ENCODE peak calls at places on chromosomes 3 and 15, in eight cellular contexts. One of them, this sample, is unnamed.

GRCh38 chr15:77027697-77028450 is 32.9 kb downstream of the PSTPIP1 start:
- DNase-seq in HFF-Myc: no peak
- DNase-seq in body of pancreas: peak
- DNase-seq in choroid plexus epithelial cell: no peak
- DNase-seq in CD8-positive, alpha-beta memory T cell: no peak
- DNase-seq in ELR: no peak
- DNase-seq in stimulated activated CD8-positive, alpha-beta memory T cell treated with anti-CD3 and anti-CD28 coated beads, Interleukin-7, amount 100 ng/mL, for 24 hours: no peak
- DNase-seq in NCI-H524: no peak
- DNase-seq in this sample: no peak

GRCh38 chr15:85955501-85956391 is 123.9 kb upstream of the AGBL1 start:
- DNase-seq in ELR: no peak
- DNase-seq in NCI-H524: no peak
- DNase-seq in CD8-positive, alpha-beta memory T cell: no peak
- DNase-seq in body of pancreas: no peak
- DNase-seq in choroid plexus epithelial cell: no peak
- DNase-seq in HFF-Myc: no peak
- DNase-seq in stimulated activated CD8-positive, alpha-beta memory T cell treated with anti-CD3 and anti-CD28 coated beads, Interleukin-7, amount 100 ng/mL, for 24 hours: no peak
- DNase-seq in this sample: no peak

GRCh38 chr15:29704950-29705597 is 117.2 kb downstream of the TJP1 start:
- DNase-seq in body of pancreas: no peak
- DNase-seq in CD8-positive, alpha-beta memory T cell: no peak
- DNase-seq in ELR: no peak
- DNase-seq in choroid plexus epithelial cell: no peak
- DNase-seq in NCI-H524: peak
- DNase-seq in stimulated activated CD8-positive, alpha-beta memory T cell treated with anti-CD3 and anti-CD28 coated beads, Interleukin-7, amount 100 ng/mL, for 24 hours: no peak
- DNase-seq in HFF-Myc: no peak
- DNase-seq in this sample: no peak

GRCh38 chr3:139299261-139300132 is 44.3 kb upstream of the MRPS22 start:
- DNase-seq in ELR: peak
- DNase-seq in body of pancreas: peak
- DNase-seq in choroid plexus epithelial cell: peak
- DNase-seq in CD8-positive, alpha-beta memory T cell: no peak
- DNase-seq in stimulated activated CD8-positive, alpha-beta memory T cell treated with anti-CD3 and anti-CD28 coated beads, Interleukin-7, amount 100 ng/mL, for 24 hours: no peak
- DNase-seq in NCI-H524: no peak
- DNase-seq in HFF-Myc: peak
- DNase-seq in this sample: no peak

GRCh38 chr3:192750201-192750600 is 22.9 kb upstream of the FGF12 start:
- DNase-seq in CD8-positive, alpha-beta memory T cell: no peak
- DNase-seq in choroid plexus epithelial cell: no peak
- DNase-seq in ELR: no peak
- DNase-seq in HFF-Myc: no peak
- DNase-seq in NCI-H524: no peak
- DNase-seq in body of pancreas: no peak
- DNase-seq in stimulated activated CD8-positive, alpha-beta memory T cell treated with anti-CD3 and anti-CD28 coated beads, Interleukin-7, amount 100 ng/mL, for 24 hours: no peak
- DNase-seq in this sample: no peak

GRCh38 chr3:190076601-190077444 is 43.9 kb downstream of the P3H2 start:
- DNase-seq in ELR: peak
- DNase-seq in choroid plexus epithelial cell: peak
- DNase-seq in CD8-positive, alpha-beta memory T cell: no peak
- DNase-seq in NCI-H524: peak
- DNase-seq in body of pancreas: peak
- DNase-seq in stimulated activated CD8-positive, alpha-beta memory T cell treated with anti-CD3 and anti-CD28 coated beads, Interleukin-7, amount 100 ng/mL, for 24 hours: no peak
- DNase-seq in HFF-Myc: peak
- DNase-seq in this sample: no peak

GRCh38 chr3:119620899-119621298 is 23.2 kb downstream of the PLA1A start:
- DNase-seq in CD8-positive, alpha-beta memory T cell: no peak
- DNase-seq in ELR: no peak
- DNase-seq in stimulated activated CD8-positive, alpha-beta memory T cell treated with anti-CD3 and anti-CD28 coated beads, Interleukin-7, amount 100 ng/mL, for 24 hours: no peak
- DNase-seq in NCI-H524: no peak
- DNase-seq in choroid plexus epithelial cell: no peak
- DNase-seq in HFF-Myc: no peak
- DNase-seq in body of pancreas: no peak
- DNase-seq in this sample: no peak

GRCh38 chr3:177150218-177150916 is 46.9 kb downstream of the TBL1XR1 start:
- DNase-seq in stimulated activated CD8-positive, alpha-beta memory T cell treated with anti-CD3 and anti-CD28 coated beads, Interleukin-7, amount 100 ng/mL, for 24 hours: no peak
- DNase-seq in CD8-positive, alpha-beta memory T cell: no peak
- DNase-seq in ELR: no peak
- DNase-seq in body of pancreas: no peak
- DNase-seq in NCI-H524: no peak
- DNase-seq in choroid plexus epithelial cell: peak
- DNase-seq in HFF-Myc: no peak
- DNase-seq in this sample: no peak

GRCh38 chr15:80174017-80174746 is 21.4 kb downstream of the FAH start:
- DNase-seq in choroid plexus epithelial cell: peak
- DNase-seq in stimulated activated CD8-positive, alpha-beta memory T cell treated with anti-CD3 and anti-CD28 coated beads, Interleukin-7, amount 100 ng/mL, for 24 hours: no peak
- DNase-seq in HFF-Myc: no peak
- DNase-seq in ELR: peak
- DNase-seq in NCI-H524: no peak
- DNase-seq in CD8-positive, alpha-beta memory T cell: no peak
- DNase-seq in body of pancreas: no peak
- DNase-seq in this sample: no peak

GRCh38 chr3:193085655-193086054 is 155.4 kb upstream of the PLAAT1 start:
- DNase-seq in body of pancreas: no peak
- DNase-seq in HFF-Myc: no peak
- DNase-seq in ELR: no peak
- DNase-seq in NCI-H524: no peak
- DNase-seq in stimulated activated CD8-positive, alpha-beta memory T cell treated with anti-CD3 and anti-CD28 coated beads, Interleukin-7, amount 100 ng/mL, for 24 hours: no peak
- DNase-seq in CD8-positive, alpha-beta memory T cell: no peak
- DNase-seq in choroid plexus epithelial cell: no peak
- DNase-seq in this sample: no peak

GRCh38 chr3:179961081-179962078 is 75.4 kb downstream of the PEX5L start:
- DNase-seq in NCI-H524: peak
- DNase-seq in body of pancreas: no peak
- DNase-seq in choroid plexus epithelial cell: no peak
- DNase-seq in CD8-positive, alpha-beta memory T cell: no peak
- DNase-seq in ELR: no peak
- DNase-seq in stimulated activated CD8-positive, alpha-beta memory T cell treated with anti-CD3 and anti-CD28 coated beads, Interleukin-7, amount 100 ng/mL, for 24 hours: no peak
- DNase-seq in HFF-Myc: no peak
- DNase-seq in this sample: peak

GRCh38 chr3:264394-265156 is 68.0 kb downstream of the CHL1 start:
- DNase-seq in NCI-H524: no peak
- DNase-seq in ELR: no peak
- DNase-seq in stimulated activated CD8-positive, alpha-beta memory T cell treated with anti-CD3 and anti-CD28 coated beads, Interleukin-7, amount 100 ng/mL, for 24 hours: no peak
- DNase-seq in choroid plexus epithelial cell: peak
- DNase-seq in body of pancreas: no peak
- DNase-seq in HFF-Myc: no peak
- DNase-seq in CD8-positive, alpha-beta memory T cell: no peak
- DNase-seq in this sample: peak

GRCh38 chr3:125261031-125261430 is 48.5 kb upstream of the SLC12A8 start:
- DNase-seq in NCI-H524: no peak
- DNase-seq in ELR: no peak
- DNase-seq in HFF-Myc: no peak
- DNase-seq in CD8-positive, alpha-beta memory T cell: no peak
- DNase-seq in choroid plexus epithelial cell: no peak
- DNase-seq in stimulated activated CD8-positive, alpha-beta memory T cell treated with anti-CD3 and anti-CD28 coated beads, Interleukin-7, amount 100 ng/mL, for 24 hours: no peak
- DNase-seq in body of pancreas: no peak
- DNase-seq in this sample: peak

GRCh38 chr3:27632431-27633223 is 89.5 kb downstream of the EOMES start:
- DNase-seq in HFF-Myc: no peak
- DNase-seq in ELR: peak
- DNase-seq in body of pancreas: peak
- DNase-seq in CD8-positive, alpha-beta memory T cell: peak
- DNase-seq in choroid plexus epithelial cell: peak
- DNase-seq in stimulated activated CD8-positive, alpha-beta memory T cell treated with anti-CD3 and anti-CD28 coated beads, Interleukin-7, amount 100 ng/mL, for 24 hours: no peak
- DNase-seq in NCI-H524: peak
- DNase-seq in this sample: peak

GRCh38 chr3:20380310-20380709 is 194.3 kb upstream of the SGO1 start:
- DNase-seq in choroid plexus epithelial cell: peak
- DNase-seq in ELR: no peak
- DNase-seq in body of pancreas: no peak
- DNase-seq in stimulated activated CD8-positive, alpha-beta memory T cell treated with anti-CD3 and anti-CD28 coated beads, Interleukin-7, amount 100 ng/mL, for 24 hours: no peak
- DNase-seq in CD8-positive, alpha-beta memory T cell: no peak
- DNase-seq in NCI-H524: no peak
- DNase-seq in HFF-Myc: no peak
- DNase-seq in this sample: no peak

GRCh38 chr15:66802087-66803001 is 100.3 kb downstream of the SMAD6 start:
- DNase-seq in body of pancreas: no peak
- DNase-seq in choroid plexus epithelial cell: peak
- DNase-seq in ELR: peak
- DNase-seq in CD8-positive, alpha-beta memory T cell: no peak
- DNase-seq in stimulated activated CD8-positive, alpha-beta memory T cell treated with anti-CD3 and anti-CD28 coated beads, Interleukin-7, amount 100 ng/mL, for 24 hours: no peak
- DNase-seq in HFF-Myc: peak
- DNase-seq in NCI-H524: no peak
- DNase-seq in this sample: no peak

GRCh38 chr15:44727462-44728231 is 8.7 kb upstream of the TRIM69 start:
- DNase-seq in stimulated activated CD8-positive, alpha-beta memory T cell treated with anti-CD3 and anti-CD28 coated beads, Interleukin-7, amount 100 ng/mL, for 24 hours: no peak
- DNase-seq in choroid plexus epithelial cell: no peak
- DNase-seq in ELR: no peak
- DNase-seq in NCI-H524: no peak
- DNase-seq in HFF-Myc: no peak
- DNase-seq in CD8-positive, alpha-beta memory T cell: no peak
- DNase-seq in body of pancreas: no peak
- DNase-seq in this sample: no peak

GRCh38 chr3:151011427-151011826 is 38.9 kb upstream of the CLRN1 start:
- DNase-seq in NCI-H524: peak
- DNase-seq in ELR: peak
- DNase-seq in HFF-Myc: peak
- DNase-seq in body of pancreas: no peak
- DNase-seq in stimulated activated CD8-positive, alpha-beta memory T cell treated with anti-CD3 and anti-CD28 coated beads, Interleukin-7, amount 100 ng/mL, for 24 hours: no peak
- DNase-seq in CD8-positive, alpha-beta memory T cell: no peak
- DNase-seq in choroid plexus epithelial cell: peak
- DNase-seq in this sample: no peak

GRCh38 chr15:94383041-94383440 is 151.7 kb downstream of the MCTP2 start:
- DNase-seq in ELR: no peak
- DNase-seq in choroid plexus epithelial cell: no peak
- DNase-seq in CD8-positive, alpha-beta memory T cell: no peak
- DNase-seq in body of pancreas: no peak
- DNase-seq in stimulated activated CD8-positive, alpha-beta memory T cell treated with anti-CD3 and anti-CD28 coated beads, Interleukin-7, amount 100 ng/mL, for 24 hours: no peak
- DNase-seq in NCI-H524: no peak
- DNase-seq in HFF-Myc: no peak
- DNase-seq in this sample: no peak

GRCh38 chr3:149278911-149279310 is 54.5 kb downstream of the TM4SF18 start:
- DNase-seq in NCI-H524: no peak
- DNase-seq in HFF-Myc: no peak
- DNase-seq in ELR: no peak
- DNase-seq in choroid plexus epithelial cell: no peak
- DNase-seq in stimulated activated CD8-positive, alpha-beta memory T cell treated with anti-CD3 and anti-CD28 coated beads, Interleukin-7, amount 100 ng/mL, for 24 hours: no peak
- DNase-seq in body of pancreas: no peak
- DNase-seq in CD8-positive, alpha-beta memory T cell: no peak
- DNase-seq in this sample: no peak

GRCh38 chr15:62886431-62887071 is 156.0 kb upstream of the TPM1 start:
- DNase-seq in body of pancreas: no peak
- DNase-seq in ELR: peak
- DNase-seq in choroid plexus epithelial cell: peak
- DNase-seq in stimulated activated CD8-positive, alpha-beta memory T cell treated with anti-CD3 and anti-CD28 coated beads, Interleukin-7, amount 100 ng/mL, for 24 hours: no peak
- DNase-seq in NCI-H524: no peak
- DNase-seq in HFF-Myc: no peak
- DNase-seq in CD8-positive, alpha-beta memory T cell: no peak
- DNase-seq in this sample: no peak

GRCh38 chr3:54853573-54854404 is 74.1 kb downstream of the LRTM1 start:
- DNase-seq in choroid plexus epithelial cell: peak
- DNase-seq in CD8-positive, alpha-beta memory T cell: no peak
- DNase-seq in HFF-Myc: no peak
- DNase-seq in body of pancreas: peak
- DNase-seq in NCI-H524: peak
- DNase-seq in stimulated activated CD8-positive, alpha-beta memory T cell treated with anti-CD3 and anti-CD28 coated beads, Interleukin-7, amount 100 ng/mL, for 24 hours: peak
- DNase-seq in ELR: peak
- DNase-seq in this sample: no peak

GRCh38 chr3:5133239-5133638 is 11.1 kb downstream of the ARL8B start:
- DNase-seq in stimulated activated CD8-positive, alpha-beta memory T cell treated with anti-CD3 and anti-CD28 coated beads, Interleukin-7, amount 100 ng/mL, for 24 hours: no peak
- DNase-seq in HFF-Myc: no peak
- DNase-seq in ELR: no peak
- DNase-seq in CD8-positive, alpha-beta memory T cell: no peak
- DNase-seq in choroid plexus epithelial cell: no peak
- DNase-seq in body of pancreas: no peak
- DNase-seq in NCI-H524: no peak
- DNase-seq in this sample: no peak

GRCh38 chr3:186828340-186828739 is 14.2 kb upstream of the ADIPOQ start:
- DNase-seq in body of pancreas: no peak
- DNase-seq in HFF-Myc: no peak
- DNase-seq in CD8-positive, alpha-beta memory T cell: no peak
- DNase-seq in stimulated activated CD8-positive, alpha-beta memory T cell treated with anti-CD3 and anti-CD28 coated beads, Interleukin-7, amount 100 ng/mL, for 24 hours: no peak
- DNase-seq in ELR: no peak
- DNase-seq in choroid plexus epithelial cell: no peak
- DNase-seq in NCI-H524: peak
- DNase-seq in this sample: no peak

GRCh38 chr3:121018917-121019321 is 110.9 kb downstream of the STXBP5L start:
- DNase-seq in stimulated activated CD8-positive, alpha-beta memory T cell treated with anti-CD3 and anti-CD28 coated beads, Interleukin-7, amount 100 ng/mL, for 24 hours: no peak
- DNase-seq in NCI-H524: no peak
- DNase-seq in choroid plexus epithelial cell: no peak
- DNase-seq in ELR: no peak
- DNase-seq in body of pancreas: no peak
- DNase-seq in HFF-Myc: no peak
- DNase-seq in CD8-positive, alpha-beta memory T cell: no peak
- DNase-seq in this sample: no peak

GRCh38 chr3:30623375-30623774 is 17.0 kb downstream of the TGFBR2 start:
- DNase-seq in body of pancreas: no peak
- DNase-seq in HFF-Myc: no peak
- DNase-seq in choroid plexus epithelial cell: peak
- DNase-seq in CD8-positive, alpha-beta memory T cell: no peak
- DNase-seq in stimulated activated CD8-positive, alpha-beta memory T cell treated with anti-CD3 and anti-CD28 coated beads, Interleukin-7, amount 100 ng/mL, for 24 hours: no peak
- DNase-seq in NCI-H524: no peak
- DNase-seq in ELR: peak
- DNase-seq in this sample: no peak

GRCh38 chr3:11132861-11133260 is 21.4 kb upstream of the HRH1 start:
- DNase-seq in HFF-Myc: no peak
- DNase-seq in stimulated activated CD8-positive, alpha-beta memory T cell treated with anti-CD3 and anti-CD28 coated beads, Interleukin-7, amount 100 ng/mL, for 24 hours: no peak
- DNase-seq in ELR: no peak
- DNase-seq in CD8-positive, alpha-beta memory T cell: no peak
- DNase-seq in body of pancreas: no peak
- DNase-seq in choroid plexus epithelial cell: no peak
- DNase-seq in NCI-H524: no peak
- DNase-seq in this sample: no peak

GRCh38 chr3:116001063-116001765 is 377.9 kb downstream of the GAP43 start:
- DNase-seq in HFF-Myc: no peak
- DNase-seq in CD8-positive, alpha-beta memory T cell: no peak
- DNase-seq in stimulated activated CD8-positive, alpha-beta memory T cell treated with anti-CD3 and anti-CD28 coated beads, Interleukin-7, amount 100 ng/mL, for 24 hours: no peak
- DNase-seq in choroid plexus epithelial cell: no peak
- DNase-seq in NCI-H524: no peak
- DNase-seq in body of pancreas: no peak
- DNase-seq in ELR: peak
- DNase-seq in this sample: no peak

GRCh38 chr15:78991476-78991875 is 46.6 kb upstream of the CTSH start:
- DNase-seq in CD8-positive, alpha-beta memory T cell: no peak
- DNase-seq in ELR: peak
- DNase-seq in choroid plexus epithelial cell: peak
- DNase-seq in NCI-H524: no peak
- DNase-seq in body of pancreas: no peak
- DNase-seq in HFF-Myc: no peak
- DNase-seq in stimulated activated CD8-positive, alpha-beta memory T cell treated with anti-CD3 and anti-CD28 coated beads, Interleukin-7, amount 100 ng/mL, for 24 hours: no peak
- DNase-seq in this sample: no peak

GRCh38 chr15:60854858-60855568 is 374.1 kb downstream of the RORA start:
- DNase-seq in HFF-Myc: no peak
- DNase-seq in body of pancreas: no peak
- DNase-seq in CD8-positive, alpha-beta memory T cell: no peak
- DNase-seq in ELR: no peak
- DNase-seq in choroid plexus epithelial cell: peak
- DNase-seq in NCI-H524: peak
- DNase-seq in stimulated activated CD8-positive, alpha-beta memory T cell treated with anti-CD3 and anti-CD28 coated beads, Interleukin-7, amount 100 ng/mL, for 24 hours: no peak
- DNase-seq in this sample: no peak

GRCh38 chr3:161671141-161671540 is 174.5 kb downstream of the OTOL1 start:
- DNase-seq in HFF-Myc: no peak
- DNase-seq in choroid plexus epithelial cell: no peak
- DNase-seq in stimulated activated CD8-positive, alpha-beta memory T cell treated with anti-CD3 and anti-CD28 coated beads, Interleukin-7, amount 100 ng/mL, for 24 hours: no peak
- DNase-seq in CD8-positive, alpha-beta memory T cell: no peak
- DNase-seq in NCI-H524: no peak
- DNase-seq in ELR: no peak
- DNase-seq in body of pancreas: no peak
- DNase-seq in this sample: no peak

GRCh38 chr3:129989391-129989790 is 14.9 kb downstream of the TRH start:
- DNase-seq in ELR: no peak
- DNase-seq in body of pancreas: no peak
- DNase-seq in NCI-H524: peak
- DNase-seq in stimulated activated CD8-positive, alpha-beta memory T cell treated with anti-CD3 and anti-CD28 coated beads, Interleukin-7, amount 100 ng/mL, for 24 hours: no peak
- DNase-seq in CD8-positive, alpha-beta memory T cell: no peak
- DNase-seq in HFF-Myc: no peak
- DNase-seq in choroid plexus epithelial cell: no peak
- DNase-seq in this sample: no peak

GRCh38 chr3:117510396-117510795 is 800.8 kb downstream of the TUSC7 start:
- DNase-seq in choroid plexus epithelial cell: peak
- DNase-seq in HFF-Myc: no peak
- DNase-seq in body of pancreas: no peak
- DNase-seq in NCI-H524: no peak
- DNase-seq in stimulated activated CD8-positive, alpha-beta memory T cell treated with anti-CD3 and anti-CD28 coated beads, Interleukin-7, amount 100 ng/mL, for 24 hours: no peak
- DNase-seq in ELR: peak
- DNase-seq in CD8-positive, alpha-beta memory T cell: no peak
- DNase-seq in this sample: no peak

GRCh38 chr3:15007681-15008141 is 57.4 kb downstream of the MRPS25 start:
- DNase-seq in ELR: peak
- DNase-seq in HFF-Myc: no peak
- DNase-seq in stimulated activated CD8-positive, alpha-beta memory T cell treated with anti-CD3 and anti-CD28 coated beads, Interleukin-7, amount 100 ng/mL, for 24 hours: no peak
- DNase-seq in NCI-H524: no peak
- DNase-seq in choroid plexus epithelial cell: peak
- DNase-seq in CD8-positive, alpha-beta memory T cell: no peak
- DNase-seq in body of pancreas: no peak
- DNase-seq in this sample: no peak